ENCODE peak calls at places on chromosomes 11 and 22, in five cellular contexts. K is HepG2, H is SK-N-SH, P is HCT116, R is K562. J is an unnamed sample.

GRCh38 chr11:134071766-134072403 is 3.0 kb downstream of the JAM3 start:
- DNase-seq in K (no peak), H (no peak), P (no peak), R (no peak), J (no peak)

GRCh38 chr11:12106501-12106900 is 3.9 kb upstream of the MICAL2 start:
- DNase-seq in K (no peak), H (no peak), P (no peak), R (no peak), J (no peak)

GRCh38 chr11:87081358-87081757 is 43.6 kb downstream of the TMEM135 start:
- DNase-seq in K (no peak), H (no peak), P (no peak), R (no peak), J (no peak)

GRCh38 chr11:26477406-26477805 is 94.7 kb downstream of the MUC15 start:
- DNase-seq in K (no peak), H (no peak), P (no peak), R (no peak), J (no peak)

GRCh38 chr11:27397619-27398412 is 34.8 kb upstream of the CCDC34 start:
- DNase-seq in K (no peak), H (peak), P (no peak), R (no peak), J (no peak)

GRCh38 chr11:112129656-112130055 is 34.2 kb downstream of the IL18 start:
- DNase-seq in K (no peak), H (no peak), P (no peak), R (no peak), J (no peak)

GRCh38 chr11:102914238-102915043 is 39.7 kb upstream of the MMP12 start:
- DNase-seq in K (peak), H (peak), P (peak), R (no peak), J (peak)

GRCh38 chr11:118633979-118634378 is 26.6 kb downstream of the PHLDB1 start:
- DNase-seq in K (no peak), H (no peak), P (no peak), R (peak), J (no peak)

GRCh38 chr11:35276396-35276795 is 137.4 kb downstream of the CD44 start:
- DNase-seq in K (no peak), H (no peak), P (no peak), R (no peak), J (no peak)

GRCh38 chr11:62974848-62975522 is 9.8 kb downstream of the SLC22A6 start:
- DNase-seq in K (peak), H (peak), P (peak), R (peak), J (no peak)
- TF ChIP-seq JUND in K (no peak), H (no peak), P (no peak), R (no peak), J (no peak)

GRCh38 chr11:5600374-5600851 is 4.0 kb downstream of the TRIM6 start:
- DNase-seq in K (peak), H (peak), P (peak), R (peak), J (peak)
- TF ChIP-seq JUND in K (no peak), H (no peak), P (no peak), R (peak), J (no peak)

DNA sequence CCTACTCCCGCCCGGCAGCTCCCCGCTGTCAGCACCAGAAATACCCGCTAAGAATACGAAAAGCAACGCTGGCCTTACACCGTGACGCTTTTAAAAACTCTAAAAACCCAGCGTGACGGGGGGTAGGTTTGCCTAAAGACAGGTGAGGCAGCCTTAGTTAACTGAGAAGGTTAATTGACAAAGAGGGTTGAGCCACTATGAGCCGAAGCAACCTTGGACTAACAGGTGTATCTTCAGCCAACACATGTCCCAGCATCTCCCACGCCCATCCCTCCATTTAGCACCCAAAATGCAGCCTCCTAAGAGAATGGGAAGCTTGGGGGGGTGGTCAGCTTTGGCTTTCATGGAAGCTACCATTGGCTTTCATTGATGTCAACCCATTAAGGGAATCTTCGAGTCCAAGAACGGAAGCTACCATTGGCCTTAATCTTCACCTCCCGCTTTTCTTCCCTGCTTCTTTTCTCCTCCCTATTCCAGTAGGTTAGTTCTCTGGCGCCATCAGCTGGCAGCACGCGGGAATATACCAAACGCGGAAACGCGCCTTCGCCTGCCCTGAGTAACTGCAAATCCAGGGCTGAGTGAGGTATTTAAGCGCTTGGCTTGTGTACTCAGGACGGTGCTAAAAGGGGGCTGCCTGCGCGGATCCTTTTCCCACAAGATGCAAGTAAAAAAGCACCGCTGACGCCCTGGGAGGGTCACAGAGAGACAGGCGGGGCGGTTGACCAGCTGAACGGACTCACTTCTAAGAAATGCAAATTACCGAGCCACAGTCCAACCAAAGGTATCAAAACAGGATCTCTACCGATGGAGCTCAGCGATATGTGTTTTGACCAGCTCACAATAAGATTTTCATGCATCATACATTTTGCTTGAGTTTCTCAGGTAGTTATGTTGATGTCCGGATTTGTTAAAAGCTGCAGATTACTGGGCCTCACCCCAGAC is 38.5 kb upstream of the GLYATL1 start:
- DNase-seq in K (peak), H (peak), P (peak), R (peak), J (peak)
- TF ChIP-seq JUND in K (no peak), H (no peak), P (no peak), R (peak), J (no peak)

GRCh38 chr22:48475661-48476345 is 1351.9 kb downstream of the BRD1 start:
- DNase-seq in K (no peak), H (no peak), P (no peak), R (no peak), J (no peak)
- TF ChIP-seq JUND in K (no peak), H (no peak), P (no peak), R (no peak), J (no peak)

GRCh38 chr11:15909937-15910598 is 446.3 kb downstream of the SOX6 start:
- DNase-seq in K (no peak), H (no peak), P (no peak), R (no peak), J (no peak)
- TF ChIP-seq JUND in K (no peak), H (no peak), P (no peak), R (no peak), J (no peak)

GRCh38 chr11:106077609-106078517 is at the start of gene AASDHPPT:
- DNase-seq in K (peak), H (peak), P (peak), R (peak), J (no peak)
- TF ChIP-seq JUND in K (peak), H (no peak), P (no peak), R (no peak), J (no peak)

DNA sequence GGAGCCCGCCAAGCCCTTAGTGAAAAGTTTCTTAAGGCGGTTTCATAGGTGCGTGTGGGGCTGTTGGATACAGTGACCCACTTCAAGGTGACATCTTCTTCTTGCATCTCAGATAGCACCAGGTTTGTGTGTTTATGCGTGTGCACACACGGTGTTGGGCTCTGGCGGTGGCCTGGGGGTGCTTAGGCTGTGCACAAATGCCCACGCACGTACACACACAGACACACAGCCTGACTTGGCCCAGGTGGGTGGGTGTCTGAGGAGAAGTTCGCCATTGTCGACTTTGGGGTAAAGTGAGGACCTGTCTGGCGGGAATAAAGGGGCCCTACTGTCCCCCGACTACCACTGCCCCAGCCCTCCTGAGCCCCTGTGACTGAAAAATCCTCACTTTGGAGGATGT is 103.8 kb downstream of the KCNQ1 start:
- DNase-seq in K (no peak), H (no peak), P (no peak), R (no peak), J (no peak)
- TF ChIP-seq JUND in K (no peak), H (no peak), P (no peak), R (no peak), J (no peak)

J was measured in T47D.